ENCODE peak calls at places on chromosomes 2 and 18, in seven cellular contexts. R is spleen; U is germinal center; H is CD4-positive, alpha-beta memory T cell; V is nephron progenitor cell; K is cardiac muscle cell; E is RPMI7951. B is an unnamed sample.

GRCh38 chr18:13566941-13567762 is 159.2 kb downstream of the FAM210A start:
- DNase-seq in R (peak), U (peak), H (peak), V (no peak), K (no peak), E (no peak), B (no peak)

GRCh38 chr2:72325592-72326422 is 178.1 kb upstream of the CYP26B1 start:
- DNase-seq in R (no peak), U (peak), H (no peak), V (peak), K (peak), E (peak), B (peak)

GRCh38 chr2:101770672-101771071 is 73.2 kb downstream of the MAP4K4 start:
- DNase-seq in R (no peak), U (peak), H (no peak), V (no peak), K (peak), E (peak), B (no peak)

GRCh38 chr2:168166902-168167510 is 80.4 kb downstream of the STK39 start:
- DNase-seq in R (no peak), U (no peak), H (no peak), V (no peak), K (no peak), E (peak), B (no peak)

GRCh38 chr18:56402872-56403516 is 235.4 kb downstream of the TXNL1 start:
- DNase-seq in R (no peak), U (no peak), H (no peak), V (no peak), K (peak), E (peak), B (no peak)

GRCh38 chr2:19358242-19359020 is at the start of gene OSR1:
- DNase-seq in R (peak), U (no peak), H (peak), V (peak), K (peak), E (peak), B (peak)

GRCh38 chr2:134070281-134070731 is 183.6 kb upstream of the MGAT5 start:
- DNase-seq in R (no peak), U (no peak), H (no peak), V (no peak), K (no peak), E (peak), B (no peak)

GRCh38 chr2:16395601-16396000 is 270.0 kb downstream of the CYRIA start:
- DNase-seq in R (no peak), U (no peak), H (no peak), V (no peak), K (no peak), E (no peak), B (no peak)

GRCh38 chr2:240576436-240577205 is 8.3 kb downstream of the RNPEPL1 start:
- DNase-seq in R (peak), U (no peak), H (no peak), V (no peak), K (no peak), E (no peak), B (no peak)

GRCh38 chr2:144137705-144138428 is 382.1 kb downstream of the ZEB2 start:
- DNase-seq in R (no peak), U (no peak), H (no peak), V (no peak), K (no peak), E (peak), B (peak)

GRCh38 chr2:172106128-172106961 is 3.6 kb upstream of the DLX2 start:
- DNase-seq in R (peak), U (peak), H (peak), V (peak), K (peak), E (peak), B (peak)

GRCh38 chr2:15939854-15940660 is at the start of gene MYCN:
- DNase-seq in R (no peak), U (no peak), H (peak), V (peak), K (peak), E (peak), B (peak)

GRCh38 chr2:199950396-199950795 is 4.9 kb downstream of the TYW5 start:
- DNase-seq in R (no peak), U (no peak), H (no peak), V (no peak), K (no peak), E (no peak), B (no peak)

GRCh38 chr18:46518438-46518837 is 138.6 kb downstream of the LOXHD1 start:
- DNase-seq in R (no peak), U (no peak), H (no peak), V (peak), K (no peak), E (peak), B (no peak)

GRCh38 chr2:188142636-188143035 is 149.0 kb upstream of the GULP1 start:
- DNase-seq in R (no peak), U (no peak), H (no peak), V (no peak), K (peak), E (peak), B (no peak)

GRCh38 chr2:24785704-24786321 is 7.4 kb downstream of the PTRHD1 start:
- DNase-seq in R (no peak), U (peak), H (no peak), V (no peak), K (no peak), E (no peak), B (no peak)

GRCh38 chr2:106107509-106108131 is 86.5 kb downstream of the UXS1 start:
- DNase-seq in R (no peak), U (peak), H (no peak), V (no peak), K (no peak), E (peak), B (no peak)

GRCh38 chr2:112724611-112725525 is 4.0 kb downstream of the NT5DC4 start:
- DNase-seq in R (no peak), U (no peak), H (no peak), V (no peak), K (peak), E (no peak), B (no peak)

GRCh38 chr2:215171151-215171550 is 32.7 kb upstream of the ABCA12 start:
- DNase-seq in R (no peak), U (no peak), H (peak), V (no peak), K (peak), E (peak), B (no peak)

GRCh38 chr2:23475036-23475435 is 90.1 kb downstream of the KLHL29 start:
- DNase-seq in R (no peak), U (no peak), H (no peak), V (no peak), K (no peak), E (no peak), B (peak)

GRCh38 chr2:108538000-108538625 is 3.8 kb downstream of the LIMS1 start:
- DNase-seq in R (no peak), U (no peak), H (no peak), V (no peak), K (no peak), E (no peak), B (no peak)

GRCh38 chr2:72937356-72937669 is 20.0 kb downstream of the EMX1 start:
- DNase-seq in R (no peak), U (no peak), H (no peak), V (no peak), K (no peak), E (no peak), B (no peak)

GRCh38 chr2:219737270-219737691 is 109.9 kb downstream of the SLC4A3 start:
- DNase-seq in R (no peak), U (no peak), H (no peak), V (peak), K (peak), E (peak), B (no peak)

B was measured in neuronal stem cell.